ENCODE peak calls at places on chromosomes 2 and 18, in six cellular contexts. X is fibroblast of mammary gland, W is 8988T, M is amniotic stem cell, V is NCI-H1092, T is endothelial cell of umbilical vein. R is an unnamed sample.

GRCh38 chr2:27353762-27354596 is 2.6 kb downstream of the GTF3C2 start:
- DNase-seq in X (peak), W (no peak), M (no peak), V (no peak), T (no peak), R (peak)

GRCh38 chr2:238157506-238158017 is 1.2 kb upstream of the ERFE start:
- DNase-seq in X (no peak), W (no peak), M (no peak), V (no peak), T (no peak), R (no peak)

GRCh38 chr2:187815113-187815512 is 260.9 kb upstream of the TFPI start:
- DNase-seq in X (no peak), W (no peak), M (no peak), V (no peak), T (no peak), R (no peak)

GRCh38 chr18:63264871-63265270 is 54.7 kb downstream of the BCL2 start:
- DNase-seq in X (no peak), W (no peak), M (no peak), V (peak), T (no peak), R (no peak)

GRCh38 chr18:2982452-2983172 is 30.3 kb downstream of the LPIN2 start:
- DNase-seq in X (no peak), W (no peak), M (no peak), V (no peak), T (peak), R (peak)

GRCh38 chr2:240782221-240782885 is 37.7 kb downstream of the KIF1A start:
- DNase-seq in X (no peak), W (no peak), M (no peak), V (no peak), T (no peak), R (no peak)

GRCh38 chr18:46518438-46518837 is 138.6 kb downstream of the LOXHD1 start:
- DNase-seq in X (no peak), W (peak), M (no peak), V (peak), T (no peak), R (no peak)

GRCh38 chr18:44945847-44946490 is 265.3 kb downstream of the SETBP1 start:
- DNase-seq in X (no peak), W (no peak), M (no peak), V (peak), T (no peak), R (no peak)

GRCh38 chr2:85888745-85889647 is at the start of gene ST3GAL5:
- DNase-seq in X (peak), W (peak), M (peak), V (peak), T (peak), R (peak)

GRCh38 chr18:46256078-46256477 is 151.9 kb downstream of the HAUS1 start:
- DNase-seq in X (no peak), W (no peak), M (no peak), V (no peak), T (no peak), R (no peak)

GRCh38 chr2:233779722-233780121 is 1.6 kb downstream of the MROH2A start:
- DNase-seq in X (no peak), W (no peak), M (no peak), V (no peak), T (no peak), R (no peak)

GRCh38 chr2:201205516-201205850 is 22.5 kb downstream of the CASP10 start:
- DNase-seq in X (peak), W (no peak), M (no peak), V (no peak), T (no peak), R (peak)

GRCh38 chr2:231684314-231685223 is 23.8 kb upstream of the PTMA start:
- DNase-seq in X (no peak), W (no peak), M (no peak), V (peak), T (no peak), R (no peak)

GRCh38 chr2:20217041-20217970 is 7.6 kb downstream of the SDC1 start:
- DNase-seq in X (no peak), W (no peak), M (no peak), V (no peak), T (no peak), R (peak)

GRCh38 chr2:42086500-42086953 is 38.7 kb downstream of the PKDCC start:
- DNase-seq in X (peak), W (no peak), M (peak), V (peak), T (peak), R (peak)

GRCh38 chr2:222851956-222852617 is 8.7 kb upstream of the ACSL3 start:
- DNase-seq in X (no peak), W (no peak), M (no peak), V (no peak), T (no peak), R (no peak)

R was measured in Caki2.